ENCODE peak calls at places on chromosomes 7 and 10, in six cellular contexts. L, Z, M, X, E and H are unnamed samples. For H3K36me3, the result is how much of the 10 kb centered on the place peaks cover.

GRCh38 chr7:47816647-47817046 is 131.6 kb downstream of the PKD1L1 start:
- DNase-seq in L (no peak), Z (no peak), M (no peak), X (no peak), E (peak), H (no peak)

GRCh38 chr7:83468251-83468739 is 180.6 kb downstream of the SEMA3E start:
- DNase-seq in L (peak), Z (peak), M (peak), X (peak), E (peak), H (no peak)

GRCh38 chr7:2593036-2593727 is 34.4 kb downstream of the IQCE start:
- DNase-seq in L (no peak), Z (no peak), M (no peak), X (no peak), E (no peak), H (no peak)

GRCh38 chr7:102989161-102989560 is 76.4 kb downstream of the LRRC17 start:
- DNase-seq in L (no peak), Z (no peak), M (no peak), X (peak), E (no peak), H (no peak)

GRCh38 chr7:139844779-139845442 is 15.8 kb downstream of the TBXAS1 start:
- DNase-seq in L (no peak), Z (no peak), M (no peak), X (peak), E (no peak), H (no peak)

GRCh38 chr7:55194522-55194921 is 170.6 kb upstream of the LANCL2 start:
- DNase-seq in L (no peak), Z (no peak), M (no peak), X (no peak), E (no peak), H (no peak)

GRCh38 chr7:34222722-34223121 is 317.4 kb downstream of the BMPER start:
- DNase-seq in L (no peak), Z (no peak), M (no peak), X (no peak), E (no peak), H (no peak)

GRCh38 chr7:96786261-96786997 is 76.8 kb upstream of the SEM1 start:
- DNase-seq in L (peak), Z (no peak), M (peak), X (peak), E (no peak), H (no peak)

GRCh38 chr7:45701701-45702460 is 127.7 kb downstream of the ADCY1 start:
- DNase-seq in L (peak), Z (no peak), M (no peak), X (no peak), E (no peak), H (no peak)

GRCh38 chr7:69864822-69865221 is 266.5 kb downstream of the AUTS2 start:
- DNase-seq in L (no peak), Z (no peak), M (no peak), X (no peak), E (no peak), H (no peak)

GRCh38 chr7:146414373-146414772 is 297.8 kb downstream of the CNTNAP2 start:
- DNase-seq in L (peak), Z (no peak), M (no peak), X (no peak), E (no peak), H (no peak)

GRCh38 chr10:75350791-75351190 is 50.8 kb downstream of the ZNF503 start:
- DNase-seq in L (no peak), Z (no peak), M (no peak), X (no peak), E (peak), H (peak)

GRCh38 chr7:82293467-82293866 is 150.1 kb downstream of the CACNA2D1 start:
- DNase-seq in L (no peak), Z (no peak), M (no peak), X (no peak), E (no peak), H (no peak)

GRCh38 chr10:58661902-58662301 is 149.2 kb downstream of the BICC1 start:
- DNase-seq in L (no peak), Z (no peak), M (no peak), X (no peak), E (no peak), H (no peak)
- H3K4me3 ChIP-seq in L (no peak), Z (no peak), M (no peak), X (no peak), E (no peak), H (no peak)

DNA sequence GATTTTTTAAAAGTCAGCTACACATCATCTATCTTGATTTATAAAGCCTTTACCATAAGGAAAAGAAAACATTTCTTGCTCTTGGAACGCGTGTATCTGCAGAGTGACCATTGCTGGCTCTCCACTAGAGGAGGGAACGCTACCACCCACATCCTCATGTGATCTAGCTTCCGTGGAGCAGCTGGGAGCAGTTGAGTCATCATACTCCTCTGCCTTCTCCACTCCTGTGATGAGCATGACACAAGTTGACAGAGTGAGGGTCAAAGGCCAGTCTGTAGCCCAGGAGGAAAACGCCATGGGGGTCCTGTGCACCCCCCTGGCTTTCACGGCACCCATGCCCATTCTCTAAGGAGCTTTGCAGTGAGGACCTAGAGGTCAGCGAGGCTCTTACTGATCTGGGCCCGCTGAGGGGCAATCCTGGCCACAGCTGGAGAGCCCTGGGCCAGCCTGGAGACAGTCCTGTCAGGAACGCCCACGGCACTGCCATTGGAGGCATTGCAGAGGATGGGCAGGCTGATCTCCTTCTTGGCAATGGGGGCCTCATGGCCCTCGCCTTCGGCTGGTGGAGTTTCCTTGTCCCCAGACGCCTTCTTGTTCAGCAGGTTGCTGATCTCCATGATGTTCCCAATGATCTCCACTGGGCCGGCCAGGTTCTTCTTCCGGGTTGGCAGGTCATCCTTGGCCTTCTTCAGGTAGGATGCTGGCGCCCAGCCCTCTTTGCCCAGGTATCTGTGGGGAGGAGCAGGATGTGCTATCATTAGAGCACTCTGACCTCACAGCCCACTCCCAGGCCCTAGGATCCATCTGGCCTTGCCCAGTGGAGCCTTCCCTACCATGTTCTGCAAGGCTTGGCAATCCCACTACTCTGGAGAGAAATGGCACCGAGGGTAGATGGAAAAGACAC is 119.2 kb downstream of the NEURL1 start:
- DNase-seq in L (no peak), Z (no peak), M (peak), X (no peak), E (no peak), H (no peak)
- H3K36me3 ChIP-seq in L (under half), Z (under half), M (half or more), X (under half), E (half or more), H (half or more)

GRCh38 chr7:94657771-94658693 is 2.1 kb upstream of the SGCE start:
- DNase-seq in L (peak), Z (peak), M (peak), X (peak), E (peak), H (peak)

GRCh38 chr7:94655884-94656657 is at the start of gene SGCE:
- DNase-seq in L (peak), Z (peak), M (peak), X (peak), E (peak), H (no peak)

GRCh38 chr7:94656658-94656924 is 658 bp upstream of the SGCE start:
- DNase-seq in L (no peak), Z (no peak), M (no peak), X (no peak), E (no peak), H (no peak)

GRCh38 chr7:94655562-94655883 is 410 bp downstream of the SGCE start:
- DNase-seq in L (peak), Z (no peak), M (peak), X (peak), E (peak), H (no peak)

DNA sequence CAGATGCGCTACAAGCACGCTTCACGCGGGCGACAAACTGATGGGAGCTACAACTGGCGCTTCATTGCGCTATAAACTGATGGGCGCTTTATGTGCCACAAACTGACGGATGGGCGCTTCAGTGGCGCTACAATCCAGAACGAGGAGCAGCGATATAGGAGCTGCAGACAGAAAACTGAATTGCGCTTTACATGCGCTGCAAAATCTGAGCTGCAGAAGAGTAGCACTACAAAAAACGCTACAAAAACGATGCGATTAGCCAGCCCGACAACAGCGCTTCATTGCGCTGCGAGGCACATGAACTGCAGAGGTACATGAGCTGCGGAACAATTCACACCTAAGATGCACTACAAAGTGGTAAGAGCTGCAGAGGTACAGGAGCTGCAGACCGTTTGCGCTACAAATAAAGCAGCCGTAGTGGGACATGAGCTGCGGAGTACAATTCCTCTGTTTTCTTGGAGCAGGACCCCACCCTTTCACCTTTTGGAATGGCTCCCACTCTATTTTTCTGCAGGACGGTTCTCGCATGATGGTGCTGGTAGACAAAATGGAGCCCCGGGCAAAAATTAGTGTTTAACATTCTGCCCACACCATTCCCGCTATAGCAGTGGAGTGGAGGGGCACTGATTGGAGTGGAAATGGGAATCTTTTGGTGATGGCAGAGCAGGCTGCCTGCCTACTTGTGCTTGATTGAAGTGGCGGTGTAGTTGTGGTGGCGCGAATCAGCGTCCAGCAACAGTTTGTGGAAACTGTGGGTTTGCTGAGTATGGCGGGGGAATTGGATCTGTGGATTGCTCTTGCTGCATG is 1.2 kb upstream of the SGCE start:
- DNase-seq in L (peak), Z (no peak), M (no peak), X (peak), E (peak), H (peak)
- H3K4me3 ChIP-seq in L (peak), Z (peak), M (peak), X (peak), E (peak), H (peak)

GRCh38 chr10:77798940-77799339 is 127.6 kb downstream of the DLG5 start:
- DNase-seq in L (no peak), Z (no peak), M (no peak), X (no peak), E (no peak), H (no peak)

GRCh38 chr10:77801474-77802238 is 124.9 kb downstream of the DLG5 start:
- DNase-seq in L (no peak), Z (no peak), M (no peak), X (no peak), E (peak), H (no peak)

GRCh38 chr10:77799352-77799751 is 127.2 kb downstream of the DLG5 start:
- DNase-seq in L (no peak), Z (no peak), M (no peak), X (no peak), E (no peak), H (no peak)

GRCh38 chr10:77800320-77800719 is 126.2 kb downstream of the DLG5 start:
- DNase-seq in L (no peak), Z (no peak), M (no peak), X (no peak), E (no peak), H (no peak)

GRCh38 chr10:77800738-77801266 is 125.8 kb downstream of the DLG5 start:
- DNase-seq in L (no peak), Z (no peak), M (no peak), X (no peak), E (no peak), H (no peak)
- H3K36me3 ChIP-seq in L (half or more), Z (under half), M (half or more), X (under half), E (under half), H (half or more)

GRCh38 chr10:21498416-21498815 is 27.1 kb downstream of the SKIDA1 start:
- DNase-seq in L (no peak), Z (no peak), M (no peak), X (no peak), E (no peak), H (no peak)

GRCh38 chr10:21499910-21500577 is 25.4 kb downstream of the SKIDA1 start:
- DNase-seq in L (no peak), Z (no peak), M (no peak), X (peak), E (no peak), H (peak)

GRCh38 chr10:21500578-21500910 is 24.9 kb downstream of the SKIDA1 start:
- DNase-seq in L (peak), Z (no peak), M (no peak), X (no peak), E (no peak), H (no peak)

GRCh38 chr10:21498977-21499376 is 26.5 kb downstream of the SKIDA1 start:
- DNase-seq in L (peak), Z (no peak), M (no peak), X (no peak), E (no peak), H (no peak)

DNA sequence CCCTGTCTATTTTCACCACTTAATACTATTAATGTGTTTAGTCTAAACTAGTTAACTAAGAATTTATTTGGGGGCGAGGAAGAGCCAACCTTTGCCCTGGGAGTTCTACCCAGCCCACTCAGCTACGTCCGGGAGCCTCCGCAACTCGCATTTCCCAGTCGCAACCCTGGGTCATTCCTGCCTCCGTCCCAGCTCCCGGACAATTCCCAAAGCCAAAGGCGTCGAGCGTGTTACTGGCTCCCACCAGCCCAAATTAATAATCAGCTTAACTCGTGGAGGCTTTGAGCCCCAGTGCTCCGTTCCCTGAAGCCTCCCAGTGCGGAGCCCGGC is 25.9 kb downstream of the SKIDA1 start:
- DNase-seq in L (peak), Z (no peak), M (no peak), X (no peak), E (no peak), H (no peak)
- H3K4me3 ChIP-seq in L (peak), Z (peak), M (peak), X (no peak), E (no peak), H (peak)

DNA sequence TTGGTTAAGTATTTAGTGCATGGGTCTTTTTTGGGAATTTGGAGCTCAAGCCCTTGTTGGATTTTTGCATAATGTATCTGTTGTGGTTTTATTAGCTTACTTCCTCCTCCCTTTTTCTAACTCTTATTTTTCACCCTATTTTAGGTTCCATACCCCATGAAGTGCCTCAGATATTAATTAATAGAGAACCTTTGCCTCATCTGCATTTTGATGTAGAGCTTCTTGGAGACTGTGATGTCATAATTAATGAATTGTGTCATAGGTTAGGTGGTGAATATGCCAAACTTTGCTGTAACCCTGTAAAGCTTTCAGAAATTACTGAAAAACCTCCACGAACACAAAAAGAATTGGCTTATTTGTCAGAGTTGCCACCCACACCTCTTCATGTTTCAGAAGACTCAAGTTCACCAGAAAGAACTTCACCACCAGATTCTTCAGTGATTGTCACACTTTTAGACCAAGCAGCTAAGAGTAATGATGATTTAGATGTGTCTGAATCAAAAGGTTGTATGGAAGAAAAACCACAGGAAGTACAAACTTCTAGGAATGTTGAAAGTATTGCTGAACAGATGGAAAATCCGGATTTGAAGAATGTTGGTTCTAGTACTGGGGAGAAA is 28.0 kb downstream of the SIRT1 start:
- DNase-seq in L (no peak), Z (no peak), M (no peak), X (no peak), E (no peak), H (no peak)
- H3K36me3 ChIP-seq in L (half or more), Z (under half), M (half or more), X (under half), E (under half), H (under half)

DNA sequence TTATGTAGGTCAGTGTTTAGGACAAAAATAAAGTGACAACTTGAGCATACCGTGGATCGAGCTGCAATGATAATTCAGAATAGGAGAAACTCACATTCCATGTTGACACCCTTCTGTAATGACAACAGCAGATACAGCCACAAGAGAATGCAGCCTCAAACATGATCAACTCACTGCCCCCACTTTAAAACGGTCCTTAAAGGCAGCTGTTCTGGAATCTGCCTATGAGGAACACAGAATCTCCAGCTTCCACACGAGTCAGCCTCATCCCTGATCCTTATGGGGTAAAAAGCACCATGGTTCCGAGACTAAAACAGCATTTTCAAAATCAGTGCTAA is 32.5 kb upstream of the DAGLB start:
- DNase-seq in L (no peak), Z (no peak), M (no peak), X (no peak), E (no peak), H (no peak)
- H3K4me3 ChIP-seq in L (no peak), Z (no peak), M (peak), X (no peak), E (no peak), H (no peak)

GRCh38 chr7:504221-505081 is 15.2 kb downstream of the PDGFA start:
- DNase-seq in L (no peak), Z (no peak), M (peak), X (no peak), E (no peak), H (no peak)
- H3K36me3 ChIP-seq in L (under half), Z (under half), M (half or more), X (under half), E (under half), H (half or more)